ENCODE peak calls at places on chromosomes 2 and 18, in five cellular contexts. H, N, P, U and Y are unnamed samples.
A peak's percentile ranks its signal among the peaks of the same experiment; 100 is the strongest.

GRCh38 chr2:134143568-134143967 is 110.3 kb upstream of the MGAT5 start:
- DNase-seq in P (no peak), U (no peak), N (no peak), H (no peak), Y (no peak)

GRCh38 chr2:112187805-112188596 is 49.8 kb downstream of the FBLN7 start:
- DNase-seq in U (no peak), N (no peak), H (no peak), P (no peak), Y (no peak)

GRCh38 chr2:136373035-136373434 is 255.1 kb upstream of the CXCR4 start:
- DNase-seq in P (no peak), H (no peak), U (no peak), N (no peak), Y (no peak)

GRCh38 chr2:121888189-121888557 is 132.7 kb downstream of the TSN start:
- DNase-seq in P (no peak), H (peak; percentile 14), N (peak; percentile 43), U (no peak), Y (no peak)

GRCh38 chr2:171688129-171688465 is 828 bp downstream of the DYNC1I2 start:
- DNase-seq in U (no peak), N (no peak), P (peak; percentile 11), H (peak; percentile 13), Y (peak; percentile 31)

GRCh38 chr2:223306371-223306770 is 254.4 kb downstream of the KCNE4 start:
- DNase-seq in N (peak; percentile 44), H (no peak), P (no peak), U (peak; percentile 1), Y (no peak)

GRCh38 chr18:27780061-27780740 is 396.7 kb downstream of the CDH2 start:
- DNase-seq in N (no peak), H (no peak), P (no peak), U (no peak), Y (no peak)

GRCh38 chr2:54958717-54959371 is 91.4 kb downstream of the RTN4 start:
- DNase-seq in U (no peak), N (no peak), P (peak; percentile 6), H (no peak), Y (no peak)

GRCh38 chr2:237604960-237605359 is 14.4 kb upstream of the RAB17 start:
- DNase-seq in H (no peak), P (no peak), N (no peak), U (no peak), Y (peak; percentile 41)

GRCh38 chr2:56288863-56289580 is 105.2 kb downstream of the CCDC85A start:
- DNase-seq in H (no peak), P (no peak), U (no peak), N (no peak), Y (no peak)

GRCh38 chr2:145724499-145724898 is 1204.6 kb upstream of the ZEB2 start:
- DNase-seq in H (no peak), U (no peak), N (no peak), P (no peak), Y (peak; percentile 16)

GRCh38 chr2:232332940-232333259 is 45.7 kb upstream of the ALPP start:
- DNase-seq in H (no peak), N (no peak), P (no peak), U (no peak), Y (no peak)

GRCh38 chr2:57602738-57603137 is 443.9 kb upstream of the VRK2 start:
- DNase-seq in H (no peak), U (no peak), N (no peak), P (no peak), Y (no peak)

GRCh38 chr2:215598376-215598975 is 162.6 kb upstream of the FN1 start:
- DNase-seq in U (peak; percentile 82), P (no peak), N (no peak), H (no peak), Y (peak; percentile 85)

GRCh38 chr2:6576312-6576711 is 289.4 kb downstream of the CMPK2 start:
- DNase-seq in H (no peak), N (no peak), U (peak; percentile 37), P (no peak), Y (no peak)

GRCh38 chr2:202278944-202279343 is 13.4 kb downstream of the NOP58 start:
- DNase-seq in N (no peak), H (peak; percentile 38), P (no peak), U (no peak), Y (peak; percentile 75)

GRCh38 chr2:208984376-208985100 is 439.3 kb upstream of the MAP2 start:
- DNase-seq in H (no peak), N (peak; percentile 4), U (no peak), P (no peak), Y (no peak)

GRCh38 chr2:25247792-25248512 is 79.6 kb upstream of the POMC start:
- DNase-seq in N (no peak), H (no peak), P (no peak), U (no peak), Y (no peak)

GRCh38 chr2:179991344-179991743 is 15.8 kb downstream of the CWC22 start:
- DNase-seq in U (no peak), N (no peak), H (no peak), P (no peak), Y (peak; percentile 9)

GRCh38 chr18:10437837-10438236 is 16.6 kb upstream of the APCDD1 start:
- DNase-seq in U (no peak), N (no peak), P (no peak), H (peak; percentile 11), Y (peak; percentile 18)

GRCh38 chr2:136394136-136395060 is 276.4 kb upstream of the CXCR4 start:
- DNase-seq in N (no peak), P (peak; percentile 44), U (no peak), H (no peak), Y (no peak)

GRCh38 chr18:12911025-12911927 is 27.2 kb upstream of the PTPN2 start:
- DNase-seq in H (no peak), U (no peak), N (peak; percentile 65), P (peak; percentile 73), Y (peak; percentile 3)

GRCh38 chr18:57807336-57808117 is 4.4 kb upstream of the ATP8B1 start:
- DNase-seq in N (no peak), H (no peak), P (no peak), U (no peak), Y (peak; percentile 88)

GRCh38 chr2:238256594-238257104 is 16.8 kb upstream of the HES6 start:
- DNase-seq in N (peak; percentile 95), U (peak; percentile 23), H (peak; percentile 86), P (peak; percentile 79), Y (peak; percentile 55)

GRCh38 chr2:233953106-233953801 is 36.1 kb downstream of the TRPM8 start:
- DNase-seq in N (no peak), H (no peak), U (no peak), P (no peak), Y (peak; percentile 30)